ENCODE peak calls at places on chromosomes 11 and 22, in seven cellular contexts. F is RWPE1, I is adrenal gland, T is aorta, D is cardiac muscle cell, Q is HL-60, E is mammary epithelial cell. P is an unnamed sample.

GRCh38 chr22:42683599-42684283 is 34.5 kb upstream of the CYB5R3 start:
- DNase-seq in F (no peak), I (no peak), T (peak; percentile 90), D (no peak), Q (no peak), E (no peak), P (no peak)

GRCh38 chr11:120431633-120432032 is 79.9 kb upstream of the GRIK4 start:
- DNase-seq in F (peak; percentile 34), I (no peak), T (no peak), D (no peak), Q (no peak), E (no peak), P (no peak)

GRCh38 chr11:132196928-132197327 is 826.5 kb downstream of the NTM start:
- DNase-seq in F (no peak), I (no peak), T (no peak), D (no peak), Q (no peak), E (no peak), P (no peak)

GRCh38 chr11:134532176-134532920 is 120.3 kb upstream of the B3GAT1 start:
- DNase-seq in F (no peak), I (peak; percentile 13), T (no peak), D (no peak), Q (no peak), E (no peak), P (no peak)

GRCh38 chr22:41240377-41241132 is at the start of gene CHADL:
- DNase-seq in F (no peak), I (no peak), T (no peak), D (no peak), Q (no peak), E (no peak), P (no peak)

GRCh38 chr11:116791002-116791812 is 472 bp downstream of the APOA5 start:
- DNase-seq in F (peak; percentile 40), I (peak; percentile 85), T (peak; percentile 93), D (peak; percentile 85), Q (peak; percentile 72), E (no peak), P (no peak)

GRCh38 chr11:115222218-115222862 is 281.9 kb downstream of the CADM1 start:
- DNase-seq in F (peak; percentile 76), I (no peak), T (no peak), D (no peak), Q (no peak), E (peak; percentile 87), P (no peak)

GRCh38 chr11:33211588-33211987 is 45.6 kb upstream of the HIPK3 start:
- DNase-seq in F (no peak), I (no peak), T (no peak), D (no peak), Q (peak; percentile 47), E (peak; percentile 62), P (no peak)

GRCh38 chr11:81963018-81963417 is 770.6 kb downstream of the FAM181B start:
- DNase-seq in F (peak; percentile 1), I (no peak), T (no peak), D (no peak), Q (no peak), E (no peak), P (no peak)

GRCh38 chr22:26168934-26169311 is 339 bp upstream of the SEZ6L start:
- DNase-seq in F (no peak), I (no peak), T (no peak), D (no peak), Q (no peak), E (no peak), P (no peak)

GRCh38 chr11:368414-369335 is 624 bp upstream of the B4GALNT4 start:
- DNase-seq in F (no peak), I (no peak), T (no peak), D (peak; percentile 70), Q (no peak), E (no peak), P (no peak)

GRCh38 chr11:96237759-96238158 is 105.2 kb downstream of the MAML2 start:
- DNase-seq in F (no peak), I (no peak), T (no peak), D (no peak), Q (no peak), E (no peak), P (no peak)

GRCh38 chr11:96238563-96239166 is 104.3 kb downstream of the MAML2 start:
- DNase-seq in F (no peak), I (no peak), T (no peak), D (no peak), Q (no peak), E (no peak), P (no peak)

GRCh38 chr11:96235725-96236124 is 107.3 kb downstream of the MAML2 start:
- DNase-seq in F (no peak), I (no peak), T (no peak), D (no peak), Q (no peak), E (no peak), P (no peak)

GRCh38 chr11:96230686-96231085 is 112.3 kb downstream of the MAML2 start:
- DNase-seq in F (no peak), I (no peak), T (no peak), D (no peak), Q (peak; percentile 72), E (no peak), P (no peak)

GRCh38 chr11:96234866-96235441 is 108.0 kb downstream of the MAML2 start:
- DNase-seq in F (no peak), I (no peak), T (no peak), D (no peak), Q (no peak), E (no peak), P (no peak)
- H3K27ac ChIP-seq in F (no peak overlapping the region), I (no peak overlapping the region), T (no peak overlapping the region), D (no peak overlapping the region), Q (no peak overlapping the region), E (no peak overlapping the region), P (no peak overlapping the region)

GRCh38 chr22:23268877-23269276 is 88.6 kb downstream of the BCR start:
- DNase-seq in F (no peak), I (no peak), T (no peak), D (no peak), Q (no peak), E (no peak), P (no peak)

GRCh38 chr22:23268139-23268712 is 87.9 kb downstream of the BCR start:
- DNase-seq in F (no peak), I (no peak), T (no peak), D (no peak), Q (no peak), E (no peak), P (no peak)

GRCh38 chr22:23265389-23265700 is 85.0 kb downstream of the BCR start:
- DNase-seq in F (no peak), I (no peak), T (no peak), D (no peak), Q (no peak), E (no peak), P (no peak)

GRCh38 chr22:23266780-23267179 is 86.5 kb downstream of the BCR start:
- DNase-seq in F (no peak), I (no peak), T (no peak), D (no peak), Q (no peak), E (no peak), P (no peak)

DNA sequence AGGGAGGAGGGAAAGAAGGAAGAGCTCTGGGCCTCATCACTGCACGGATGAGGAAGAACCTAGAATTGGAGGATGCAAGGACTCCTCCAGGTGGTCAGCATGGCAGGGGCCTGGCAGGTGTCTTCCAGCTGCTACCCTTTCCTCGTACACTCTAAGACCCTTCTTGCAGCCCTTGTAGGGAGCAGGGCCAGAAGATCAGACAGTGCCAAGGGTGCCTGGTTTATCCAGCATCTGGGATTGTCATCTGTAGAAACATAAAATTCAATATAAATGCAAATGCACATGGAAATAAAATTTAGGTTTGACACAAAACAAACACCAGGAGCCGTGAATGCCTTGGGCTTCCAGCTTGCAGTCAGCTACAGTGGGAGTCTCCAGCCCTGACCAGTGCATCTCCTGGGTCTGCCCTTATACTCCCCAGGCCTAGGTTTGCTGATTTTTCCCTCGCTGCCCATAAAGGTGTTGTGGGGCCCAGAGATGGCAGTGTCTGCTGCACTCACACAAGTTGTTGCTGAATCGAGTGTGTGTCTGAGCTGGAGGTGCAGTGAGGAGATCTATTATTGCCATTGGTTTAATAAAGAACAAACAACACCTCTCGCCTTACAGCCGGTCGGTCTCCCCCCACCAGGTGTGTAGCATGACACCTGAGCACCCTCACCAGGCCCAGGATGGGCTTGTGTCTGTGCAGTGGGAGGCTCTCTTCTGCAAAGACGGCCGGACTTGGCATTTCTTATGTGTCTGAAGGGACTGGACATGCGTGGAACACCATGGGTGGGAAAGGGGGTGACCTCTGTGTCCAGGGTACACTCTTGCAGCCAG is 87.1 kb downstream of the BCR start:
- DNase-seq in F (no peak), I (no peak), T (no peak), D (no peak), Q (no peak), E (no peak), P (no peak)
- H3K27ac ChIP-seq in F (peak overlapping the region; percentile 13), I (no peak overlapping the region), T (no peak overlapping the region), D (no peak overlapping the region), Q (no peak overlapping the region), E (no peak overlapping the region), P (no peak overlapping the region)

DNA sequence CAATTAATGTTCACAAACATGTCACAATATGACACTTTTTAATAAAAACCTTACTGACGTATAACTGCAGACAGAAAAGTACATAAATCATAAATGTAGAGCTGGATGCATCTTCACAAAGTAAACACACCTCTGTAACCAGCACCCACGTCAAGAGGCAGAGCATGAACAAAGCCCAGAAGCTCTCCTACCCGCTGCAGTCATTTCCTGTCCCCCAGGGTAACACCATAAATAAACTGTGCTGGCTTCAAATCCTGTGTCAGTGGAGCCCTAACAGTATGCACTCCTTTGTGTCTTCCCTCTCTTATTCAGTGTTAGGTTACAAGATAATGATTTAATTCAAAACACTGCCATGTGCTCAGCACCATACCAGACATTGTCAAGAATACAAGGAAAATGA is 5.7 kb downstream of the SYT13 start:
- DNase-seq in F (no peak), I (no peak), T (no peak), D (no peak), Q (no peak), E (no peak), P (peak; percentile 59)
- H3K27ac ChIP-seq in F (no peak overlapping the region), I (no peak overlapping the region), T (no peak overlapping the region), D (no peak overlapping the region), Q (no peak overlapping the region), E (no peak overlapping the region), P (peak overlapping the region; percentile 56)

GRCh38 chr11:117875397-117876048 is 935 bp downstream of the FXYD6 start:
- DNase-seq in F (no peak), I (no peak), T (no peak), D (peak; percentile 42), Q (no peak), E (no peak), P (no peak)

GRCh38 chr11:117877120-117877784 is 794 bp upstream of the FXYD6 start:
- DNase-seq in F (no peak), I (peak; percentile 27), T (no peak), D (no peak), Q (no peak), E (no peak), P (no peak)

GRCh38 chr11:117876341-117877119 is at the start of gene FXYD6:
- DNase-seq in F (peak; percentile 12), I (peak; percentile 55), T (no peak), D (peak; percentile 92), Q (no peak), E (no peak), P (no peak)

GRCh38 chr11:117874910-117875396 is 1.5 kb downstream of the FXYD6 start:
- DNase-seq in F (no peak), I (no peak), T (no peak), D (no peak), Q (no peak), E (no peak), P (no peak)

DNA sequence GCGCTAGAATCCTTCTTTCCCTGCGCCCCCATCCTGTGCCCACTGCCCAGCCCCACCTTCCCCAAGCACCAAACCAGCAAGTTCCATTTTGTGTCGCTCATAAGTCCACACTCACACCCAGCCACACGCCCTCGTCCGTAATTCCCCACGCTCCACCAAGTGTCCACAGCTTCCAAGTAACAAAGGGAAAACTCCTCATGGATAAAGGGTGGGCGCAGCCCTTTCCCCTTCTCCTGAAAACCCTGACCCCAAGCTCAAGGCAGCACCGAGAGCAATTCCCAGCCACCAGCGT is 463 bp downstream of the FXYD6 start:
- DNase-seq in F (no peak), I (no peak), T (no peak), D (no peak), Q (no peak), E (no peak), P (no peak)
- H3K27ac ChIP-seq in F (no peak overlapping the region), I (no peak overlapping the region), T (no peak overlapping the region), D (no peak overlapping the region), Q (no peak overlapping the region), E (no peak overlapping the region), P (no peak overlapping the region)

P was measured in SK-N-MC.